ENCODE peak calls at places on chromosomes 16 and 17, in ten cellular contexts. One of them, this sample, is unnamed.

GRCh38 chr16:85177448-85177846 is 65.2 kb upstream of the CIBAR2 start:
- DNase-seq in activated CD4-positive, alpha-beta T cell treated with anti-CD3 and anti-CD28 coated beads, Interleukin-2, amount 50 U/mL, for 48 hours: no peak
- DNase-seq in NCI-H1048: no peak
- DNase-seq in brain microvascular endothelial cell: no peak
- DNase-seq in ELF-1: no peak
- DNase-seq in SJSA1: no peak
- DNase-seq in HT-29: no peak
- DNase-seq in T follicular helper cell: no peak
- DNase-seq in OCI-LY7: no peak
- DNase-seq in naive B cell: no peak
- DNase-seq in this sample: no peak

GRCh38 chr16:57750796-57751538 is 15.4 kb downstream of the KATNB1 start:
- DNase-seq in activated CD4-positive, alpha-beta T cell treated with anti-CD3 and anti-CD28 coated beads, Interleukin-2, amount 50 U/mL, for 48 hours: no peak
- DNase-seq in NCI-H1048: no peak
- DNase-seq in brain microvascular endothelial cell: no peak
- DNase-seq in ELF-1: no peak
- DNase-seq in SJSA1: no peak
- DNase-seq in HT-29: no peak
- DNase-seq in T follicular helper cell: no peak
- DNase-seq in OCI-LY7: no peak
- DNase-seq in naive B cell: no peak
- DNase-seq in this sample: no peak

GRCh38 chr17:47884905-47885735 is 10.9 kb upstream of the SP2 start:
- DNase-seq in activated CD4-positive, alpha-beta T cell treated with anti-CD3 and anti-CD28 coated beads, Interleukin-2, amount 50 U/mL, for 48 hours: no peak
- DNase-seq in NCI-H1048: no peak
- DNase-seq in brain microvascular endothelial cell: no peak
- DNase-seq in ELF-1: peak
- DNase-seq in SJSA1: no peak
- DNase-seq in HT-29: peak
- DNase-seq in T follicular helper cell: no peak
- DNase-seq in OCI-LY7: no peak
- DNase-seq in naive B cell: no peak
- DNase-seq in this sample: peak

GRCh38 chr16:82761236-82761635 is 134.5 kb downstream of the CDH13 start:
- DNase-seq in activated CD4-positive, alpha-beta T cell treated with anti-CD3 and anti-CD28 coated beads, Interleukin-2, amount 50 U/mL, for 48 hours: no peak
- DNase-seq in NCI-H1048: no peak
- DNase-seq in brain microvascular endothelial cell: peak
- DNase-seq in ELF-1: no peak
- DNase-seq in SJSA1: no peak
- DNase-seq in HT-29: no peak
- DNase-seq in T follicular helper cell: no peak
- DNase-seq in OCI-LY7: no peak
- DNase-seq in naive B cell: no peak
- DNase-seq in this sample: no peak

GRCh38 chr17:66483946-66484345 is 181.5 kb downstream of the PRKCA start:
- DNase-seq in activated CD4-positive, alpha-beta T cell treated with anti-CD3 and anti-CD28 coated beads, Interleukin-2, amount 50 U/mL, for 48 hours: no peak
- DNase-seq in NCI-H1048: no peak
- DNase-seq in brain microvascular endothelial cell: no peak
- DNase-seq in ELF-1: no peak
- DNase-seq in SJSA1: no peak
- DNase-seq in HT-29: no peak
- DNase-seq in T follicular helper cell: no peak
- DNase-seq in OCI-LY7: no peak
- DNase-seq in naive B cell: no peak
- DNase-seq in this sample: no peak

GRCh38 chr17:34670618-34671017 is 91.2 kb downstream of the TMEM132E start:
- DNase-seq in activated CD4-positive, alpha-beta T cell treated with anti-CD3 and anti-CD28 coated beads, Interleukin-2, amount 50 U/mL, for 48 hours: no peak
- DNase-seq in NCI-H1048: no peak
- DNase-seq in brain microvascular endothelial cell: no peak
- DNase-seq in ELF-1: no peak
- DNase-seq in SJSA1: no peak
- DNase-seq in HT-29: no peak
- DNase-seq in T follicular helper cell: no peak
- DNase-seq in OCI-LY7: no peak
- DNase-seq in naive B cell: no peak
- DNase-seq in this sample: no peak

GRCh38 chr17:72430611-72431432 is 310.0 kb downstream of the SOX9 start:
- DNase-seq in activated CD4-positive, alpha-beta T cell treated with anti-CD3 and anti-CD28 coated beads, Interleukin-2, amount 50 U/mL, for 48 hours: no peak
- DNase-seq in NCI-H1048: no peak
- DNase-seq in brain microvascular endothelial cell: no peak
- DNase-seq in ELF-1: peak
- DNase-seq in SJSA1: no peak
- DNase-seq in HT-29: no peak
- DNase-seq in T follicular helper cell: no peak
- DNase-seq in OCI-LY7: no peak
- DNase-seq in naive B cell: no peak
- DNase-seq in this sample: peak

GRCh38 chr17:79079421-79080200 is 5.0 kb downstream of the ENGASE start:
- DNase-seq in activated CD4-positive, alpha-beta T cell treated with anti-CD3 and anti-CD28 coated beads, Interleukin-2, amount 50 U/mL, for 48 hours: no peak
- DNase-seq in NCI-H1048: no peak
- DNase-seq in brain microvascular endothelial cell: no peak
- DNase-seq in ELF-1: no peak
- DNase-seq in SJSA1: no peak
- DNase-seq in HT-29: no peak
- DNase-seq in T follicular helper cell: no peak
- DNase-seq in OCI-LY7: no peak
- DNase-seq in naive B cell: no peak
- DNase-seq in this sample: no peak

GRCh38 chr17:13503526-13503925 is 98.2 kb downstream of the HS3ST3A1 start:
- DNase-seq in activated CD4-positive, alpha-beta T cell treated with anti-CD3 and anti-CD28 coated beads, Interleukin-2, amount 50 U/mL, for 48 hours: no peak
- DNase-seq in NCI-H1048: no peak
- DNase-seq in brain microvascular endothelial cell: no peak
- DNase-seq in ELF-1: no peak
- DNase-seq in SJSA1: no peak
- DNase-seq in HT-29: no peak
- DNase-seq in T follicular helper cell: no peak
- DNase-seq in OCI-LY7: no peak
- DNase-seq in naive B cell: no peak
- DNase-seq in this sample: no peak

GRCh38 chr17:39639566-39640458 is 2.9 kb downstream of the STARD3 start:
- DNase-seq in activated CD4-positive, alpha-beta T cell treated with anti-CD3 and anti-CD28 coated beads, Interleukin-2, amount 50 U/mL, for 48 hours: no peak
- DNase-seq in NCI-H1048: no peak
- DNase-seq in brain microvascular endothelial cell: no peak
- DNase-seq in ELF-1: peak
- DNase-seq in SJSA1: no peak
- DNase-seq in HT-29: no peak
- DNase-seq in T follicular helper cell: no peak
- DNase-seq in OCI-LY7: no peak
- DNase-seq in naive B cell: no peak
- DNase-seq in this sample: no peak

GRCh38 chr16:28537076-28537475 is 1.7 kb downstream of the NUPR1 start:
- DNase-seq in activated CD4-positive, alpha-beta T cell treated with anti-CD3 and anti-CD28 coated beads, Interleukin-2, amount 50 U/mL, for 48 hours: no peak
- DNase-seq in NCI-H1048: no peak
- DNase-seq in brain microvascular endothelial cell: no peak
- DNase-seq in ELF-1: no peak
- DNase-seq in SJSA1: no peak
- DNase-seq in HT-29: no peak
- DNase-seq in T follicular helper cell: no peak
- DNase-seq in OCI-LY7: no peak
- DNase-seq in naive B cell: no peak
- DNase-seq in this sample: no peak

GRCh38 chr17:45660474-45660873 is 123.6 kb upstream of the CRHR1 start:
- DNase-seq in activated CD4-positive, alpha-beta T cell treated with anti-CD3 and anti-CD28 coated beads, Interleukin-2, amount 50 U/mL, for 48 hours: no peak
- DNase-seq in NCI-H1048: no peak
- DNase-seq in brain microvascular endothelial cell: no peak
- DNase-seq in ELF-1: peak
- DNase-seq in SJSA1: no peak
- DNase-seq in HT-29: no peak
- DNase-seq in T follicular helper cell: no peak
- DNase-seq in OCI-LY7: no peak
- DNase-seq in naive B cell: no peak
- DNase-seq in this sample: no peak

GRCh38 chr16:27400751-27401620 is 988 bp upstream of the IL21R start:
- DNase-seq in activated CD4-positive, alpha-beta T cell treated with anti-CD3 and anti-CD28 coated beads, Interleukin-2, amount 50 U/mL, for 48 hours: no peak
- DNase-seq in NCI-H1048: no peak
- DNase-seq in brain microvascular endothelial cell: peak
- DNase-seq in ELF-1: no peak
- DNase-seq in SJSA1: peak
- DNase-seq in HT-29: no peak
- DNase-seq in T follicular helper cell: no peak
- DNase-seq in OCI-LY7: no peak
- DNase-seq in naive B cell: no peak
- DNase-seq in this sample: no peak

GRCh38 chr16:46696957-46697356 is 7.5 kb downstream of the ORC6 start:
- DNase-seq in activated CD4-positive, alpha-beta T cell treated with anti-CD3 and anti-CD28 coated beads, Interleukin-2, amount 50 U/mL, for 48 hours: no peak
- DNase-seq in NCI-H1048: no peak
- DNase-seq in brain microvascular endothelial cell: no peak
- DNase-seq in ELF-1: no peak
- DNase-seq in SJSA1: no peak
- DNase-seq in HT-29: no peak
- DNase-seq in T follicular helper cell: no peak
- DNase-seq in OCI-LY7: no peak
- DNase-seq in naive B cell: no peak
- DNase-seq in this sample: no peak

GRCh38 chr17:75720656-75721462 is at the start of gene ITGB4:
- DNase-seq in activated CD4-positive, alpha-beta T cell treated with anti-CD3 and anti-CD28 coated beads, Interleukin-2, amount 50 U/mL, for 48 hours: peak
- DNase-seq in NCI-H1048: peak
- DNase-seq in brain microvascular endothelial cell: no peak
- DNase-seq in ELF-1: peak
- DNase-seq in SJSA1: no peak
- DNase-seq in HT-29: peak
- DNase-seq in T follicular helper cell: peak
- DNase-seq in OCI-LY7: peak
- DNase-seq in naive B cell: peak
- DNase-seq in this sample: peak

GRCh38 chr16:84326545-84326944 is 31.9 kb downstream of the WFDC1 start:
- DNase-seq in activated CD4-positive, alpha-beta T cell treated with anti-CD3 and anti-CD28 coated beads, Interleukin-2, amount 50 U/mL, for 48 hours: no peak
- DNase-seq in NCI-H1048: no peak
- DNase-seq in brain microvascular endothelial cell: no peak
- DNase-seq in ELF-1: no peak
- DNase-seq in SJSA1: no peak
- DNase-seq in HT-29: no peak
- DNase-seq in T follicular helper cell: no peak
- DNase-seq in OCI-LY7: no peak
- DNase-seq in naive B cell: no peak
- DNase-seq in this sample: no peak

GRCh38 chr16:12497558-12497957 is 306.1 kb downstream of the CPPED1 start:
- DNase-seq in activated CD4-positive, alpha-beta T cell treated with anti-CD3 and anti-CD28 coated beads, Interleukin-2, amount 50 U/mL, for 48 hours: no peak
- DNase-seq in NCI-H1048: no peak
- DNase-seq in brain microvascular endothelial cell: no peak
- DNase-seq in ELF-1: peak
- DNase-seq in SJSA1: no peak
- DNase-seq in HT-29: no peak
- DNase-seq in T follicular helper cell: no peak
- DNase-seq in OCI-LY7: peak
- DNase-seq in naive B cell: no peak
- DNase-seq in this sample: no peak

GRCh38 chr16:85137323-85138072 is 25.2 kb upstream of the CIBAR2 start:
- DNase-seq in activated CD4-positive, alpha-beta T cell treated with anti-CD3 and anti-CD28 coated beads, Interleukin-2, amount 50 U/mL, for 48 hours: no peak
- DNase-seq in NCI-H1048: no peak
- DNase-seq in brain microvascular endothelial cell: peak
- DNase-seq in ELF-1: peak
- DNase-seq in SJSA1: peak
- DNase-seq in HT-29: peak
- DNase-seq in T follicular helper cell: no peak
- DNase-seq in OCI-LY7: no peak
- DNase-seq in naive B cell: no peak
- DNase-seq in this sample: peak

GRCh38 chr17:10798910-10799309 is 5.0 kb downstream of the TMEM238L start:
- DNase-seq in activated CD4-positive, alpha-beta T cell treated with anti-CD3 and anti-CD28 coated beads, Interleukin-2, amount 50 U/mL, for 48 hours: no peak
- DNase-seq in NCI-H1048: no peak
- DNase-seq in brain microvascular endothelial cell: no peak
- DNase-seq in ELF-1: no peak
- DNase-seq in SJSA1: no peak
- DNase-seq in HT-29: no peak
- DNase-seq in T follicular helper cell: no peak
- DNase-seq in OCI-LY7: no peak
- DNase-seq in naive B cell: no peak
- DNase-seq in this sample: no peak

GRCh38 chr17:62652251-62653001 is 25.0 kb downstream of the MRC2 start:
- DNase-seq in activated CD4-positive, alpha-beta T cell treated with anti-CD3 and anti-CD28 coated beads, Interleukin-2, amount 50 U/mL, for 48 hours: peak
- DNase-seq in NCI-H1048: no peak
- DNase-seq in brain microvascular endothelial cell: peak
- DNase-seq in ELF-1: peak
- DNase-seq in SJSA1: peak
- DNase-seq in HT-29: no peak
- DNase-seq in T follicular helper cell: no peak
- DNase-seq in OCI-LY7: no peak
- DNase-seq in naive B cell: peak
- DNase-seq in this sample: peak

GRCh38 chr16:75372236-75372856 is 61.0 kb downstream of the CFDP1 start:
- DNase-seq in activated CD4-positive, alpha-beta T cell treated with anti-CD3 and anti-CD28 coated beads, Interleukin-2, amount 50 U/mL, for 48 hours: no peak
- DNase-seq in NCI-H1048: no peak
- DNase-seq in brain microvascular endothelial cell: peak
- DNase-seq in ELF-1: no peak
- DNase-seq in SJSA1: no peak
- DNase-seq in HT-29: no peak
- DNase-seq in T follicular helper cell: no peak
- DNase-seq in OCI-LY7: no peak
- DNase-seq in naive B cell: no peak
- DNase-seq in this sample: no peak

GRCh38 chr17:32516450-32516849 is 29.7 kb downstream of the CDK5R1 start:
- DNase-seq in activated CD4-positive, alpha-beta T cell treated with anti-CD3 and anti-CD28 coated beads, Interleukin-2, amount 50 U/mL, for 48 hours: no peak
- DNase-seq in NCI-H1048: peak
- DNase-seq in brain microvascular endothelial cell: no peak
- DNase-seq in ELF-1: no peak
- DNase-seq in SJSA1: no peak
- DNase-seq in HT-29: no peak
- DNase-seq in T follicular helper cell: no peak
- DNase-seq in OCI-LY7: no peak
- DNase-seq in naive B cell: no peak
- DNase-seq in this sample: no peak

GRCh38 chr16:9479008-9479407 is 387.6 kb downstream of the HAPSTR1 start:
- DNase-seq in activated CD4-positive, alpha-beta T cell treated with anti-CD3 and anti-CD28 coated beads, Interleukin-2, amount 50 U/mL, for 48 hours: no peak
- DNase-seq in NCI-H1048: no peak
- DNase-seq in brain microvascular endothelial cell: no peak
- DNase-seq in ELF-1: no peak
- DNase-seq in SJSA1: no peak
- DNase-seq in HT-29: no peak
- DNase-seq in T follicular helper cell: no peak
- DNase-seq in OCI-LY7: no peak
- DNase-seq in naive B cell: no peak
- DNase-seq in this sample: no peak

GRCh38 chr16:78324649-78325274 is 225.3 kb downstream of the WWOX start:
- DNase-seq in activated CD4-positive, alpha-beta T cell treated with anti-CD3 and anti-CD28 coated beads, Interleukin-2, amount 50 U/mL, for 48 hours: no peak
- DNase-seq in NCI-H1048: no peak
- DNase-seq in brain microvascular endothelial cell: no peak
- DNase-seq in ELF-1: no peak
- DNase-seq in SJSA1: no peak
- DNase-seq in HT-29: no peak
- DNase-seq in T follicular helper cell: no peak
- DNase-seq in OCI-LY7: no peak
- DNase-seq in naive B cell: no peak
- DNase-seq in this sample: no peak

GRCh38 chr16:48126801-48127644 is 28.8 kb downstream of the ABCC12 start:
- DNase-seq in activated CD4-positive, alpha-beta T cell treated with anti-CD3 and anti-CD28 coated beads, Interleukin-2, amount 50 U/mL, for 48 hours: no peak
- DNase-seq in NCI-H1048: no peak
- DNase-seq in brain microvascular endothelial cell: peak
- DNase-seq in ELF-1: peak
- DNase-seq in SJSA1: peak
- DNase-seq in HT-29: no peak
- DNase-seq in T follicular helper cell: no peak
- DNase-seq in OCI-LY7: no peak
- DNase-seq in naive B cell: no peak
- DNase-seq in this sample: no peak

GRCh38 chr16:25038239-25038954 is 23.2 kb upstream of the ARHGAP17 start:
- DNase-seq in activated CD4-positive, alpha-beta T cell treated with anti-CD3 and anti-CD28 coated beads, Interleukin-2, amount 50 U/mL, for 48 hours: no peak
- DNase-seq in NCI-H1048: no peak
- DNase-seq in brain microvascular endothelial cell: no peak
- DNase-seq in ELF-1: no peak
- DNase-seq in SJSA1: no peak
- DNase-seq in HT-29: no peak
- DNase-seq in T follicular helper cell: no peak
- DNase-seq in OCI-LY7: peak
- DNase-seq in naive B cell: no peak
- DNase-seq in this sample: no peak

GRCh38 chr16:287298-287811 is 4.4 kb downstream of the PDIA2 start:
- DNase-seq in activated CD4-positive, alpha-beta T cell treated with anti-CD3 and anti-CD28 coated beads, Interleukin-2, amount 50 U/mL, for 48 hours: no peak
- DNase-seq in NCI-H1048: no peak
- DNase-seq in brain microvascular endothelial cell: no peak
- DNase-seq in ELF-1: no peak
- DNase-seq in SJSA1: no peak
- DNase-seq in HT-29: peak
- DNase-seq in T follicular helper cell: no peak
- DNase-seq in OCI-LY7: peak
- DNase-seq in naive B cell: no peak
- DNase-seq in this sample: no peak

GRCh38 chr16:89953671-89954406 is 5.3 kb downstream of the DEF8 start:
- DNase-seq in activated CD4-positive, alpha-beta T cell treated with anti-CD3 and anti-CD28 coated beads, Interleukin-2, amount 50 U/mL, for 48 hours: no peak
- DNase-seq in NCI-H1048: no peak
- DNase-seq in brain microvascular endothelial cell: no peak
- DNase-seq in ELF-1: no peak
- DNase-seq in SJSA1: no peak
- DNase-seq in HT-29: no peak
- DNase-seq in T follicular helper cell: no peak
- DNase-seq in OCI-LY7: peak
- DNase-seq in naive B cell: peak
- DNase-seq in this sample: no peak